ENCODE peak calls at places on chromosomes 13 and 19, in seven cellular contexts. O is HFFc6; A is stimulated activated CD4-positive, alpha-beta T cell treated with anti-CD3 and anti-CD28 coated beads, Interleukin-12 subunit alpha, Interleukin-12 subunit beta, amount 100 ng/mL, for 48 hours; S is cardiac fibroblast; E is GM03348; D is lower lobe of right lung; U is GM18507. C is an unnamed sample.
A peak's percentile ranks its signal among the peaks of the same experiment; 100 is the strongest.

GRCh38 chr19:37914908-37915307 is 7.9 kb downstream of the SIPA1L3 start:
- DNase-seq in O (no peak), A (no peak), S (no peak), E (no peak), D (no peak), U (no peak), C (no peak)

GRCh38 chr19:51448745-51449093 is 9.5 kb downstream of the SIGLEC8 start:
- DNase-seq in O (no peak), A (no peak), S (no peak), E (no peak), D (no peak), U (no peak), C (no peak)

GRCh38 chr13:107937841-107938240 is 277.5 kb downstream of the LIG4 start:
- DNase-seq in O (no peak), A (no peak), S (no peak), E (no peak), D (no peak), U (no peak), C (no peak)

GRCh38 chr19:53130506-53130905 is 2.2 kb downstream of the ZNF415 start:
- DNase-seq in O (no peak), A (no peak), S (no peak), E (no peak), D (no peak), U (no peak), C (no peak)

GRCh38 chr13:75485286-75486062 is 3.5 kb upstream of the TBC1D4 start:
- DNase-seq in O (peak; percentile 60), A (no peak), S (peak; percentile 67), E (no peak), D (no peak), U (no peak), C (peak; percentile 44)

GRCh38 chr13:43720780-43721397 is 65.9 kb downstream of the ENOX1 start:
- DNase-seq in O (peak; percentile 25), A (no peak), S (peak; percentile 71), E (no peak), D (no peak), U (no peak), C (no peak)

GRCh38 chr13:30871713-30872029 is 34.4 kb upstream of the MEDAG start:
- DNase-seq in O (no peak), A (no peak), S (no peak), E (no peak), D (no peak), U (no peak), C (no peak)

GRCh38 chr13:71759506-71760225 is 107.3 kb downstream of the DACH1 start:
- DNase-seq in O (no peak), A (no peak), S (no peak), E (no peak), D (no peak), U (no peak), C (no peak)

GRCh38 chr13:23325191-23325590 is 108.3 kb downstream of the SACS start:
- DNase-seq in O (no peak), A (no peak), S (no peak), E (no peak), D (no peak), U (no peak), C (no peak)

GRCh38 chr19:11269408-11269807 is 7.1 kb upstream of the DOCK6 start:
- DNase-seq in O (peak; percentile 42), A (no peak), S (peak; percentile 60), E (no peak), D (no peak), U (no peak), C (no peak)

GRCh38 chr19:43784981-43785808 is 4.4 kb upstream of the KCNN4 start:
- DNase-seq in O (peak; percentile 65), A (no peak), S (peak; percentile 85), E (peak; percentile 74), D (peak; percentile 71), U (no peak), C (peak; percentile 67)

GRCh38 chr13:87884874-87885273 is 213.7 kb downstream of the SLITRK5 start:
- DNase-seq in O (no peak), A (no peak), S (no peak), E (no peak), D (no peak), U (no peak), C (no peak)

GRCh38 chr13:32019612-32020233 is 11.9 kb upstream of the FRY start:
- DNase-seq in O (peak; percentile 48), A (no peak), S (peak; percentile 78), E (peak; percentile 66), D (no peak), U (no peak), C (peak; percentile 61)

GRCh38 chr19:48638831-48639381 is 1.7 kb upstream of the DBP start:
- DNase-seq in O (no peak), A (no peak), S (no peak), E (no peak), D (no peak), U (no peak), C (no peak)

GRCh38 chr13:40172878-40173277 is 493.6 kb downstream of the FOXO1 start:
- DNase-seq in O (no peak), A (no peak), S (no peak), E (no peak), D (no peak), U (no peak), C (no peak)

GRCh38 chr19:31135841-31136240 is 213.4 kb downstream of the TSHZ3 start:
- DNase-seq in O (peak; percentile 78), A (no peak), S (peak; percentile 75), E (no peak), D (no peak), U (no peak), C (peak; percentile 80)

GRCh38 chr19:49889687-49890348 is 6.9 kb downstream of the IL4I1 start:
- DNase-seq in O (no peak), A (peak; percentile 60), S (peak; percentile 75), E (peak; percentile 75), D (peak; percentile 86), U (no peak), C (peak; percentile 60)

GRCh38 chr19:34847393-34847792 is 74.4 kb upstream of the ZNF599 start:
- DNase-seq in O (no peak), A (no peak), S (no peak), E (no peak), D (no peak), U (no peak), C (no peak)

GRCh38 chr13:91142572-91142971 is 204.9 kb upstream of the MIR17HG start:
- DNase-seq in O (no peak), A (no peak), S (peak; percentile 25), E (peak; percentile 12), D (no peak), U (no peak), C (peak; percentile 29)

GRCh38 chr19:23817519-23817918 is 58.8 kb upstream of the ZNF681 start:
- DNase-seq in O (peak; percentile 4), A (peak; percentile 19), S (peak; percentile 36), E (no peak), D (no peak), U (no peak), C (no peak)

C was measured in AG10803.